ENCODE peak calls at places on chromosomes 3 and 15, in eight cellular contexts. T is right lobe of liver, N is kidney epithelial cell, O is hepatocyte, U is brain microvascular endothelial cell, V is pancreas, Z is GM10248, H is PC-9. Y is an unnamed sample.

GRCh38 chr15:41659855-41660234 is 360 bp upstream of the MGA start:
- DNase-seq in T (no peak), O (no peak), H (no peak), V (no peak), Z (no peak), N (no peak), U (no peak), Y (no peak)

GRCh38 chr3:71153753-71154152 is 429.8 kb downstream of the FOXP1 start:
- DNase-seq in H (no peak), V (no peak), T (no peak), O (peak), N (no peak), U (no peak), Z (no peak), Y (no peak)

GRCh38 chr3:160185711-160186110 is 39.5 kb upstream of the C3orf80 start:
- DNase-seq in O (peak), T (no peak), Z (no peak), N (no peak), U (no peak), V (no peak), H (no peak), Y (no peak)

GRCh38 chr15:70778258-70779076 is 15.1 kb upstream of the UACA start:
- DNase-seq in U (no peak), T (no peak), V (no peak), H (peak), Z (no peak), N (no peak), O (peak), Y (no peak)

GRCh38 chr3:64357481-64357880 is 132.2 kb upstream of the PRICKLE2 start:
- DNase-seq in T (no peak), H (no peak), Z (no peak), U (no peak), N (no peak), O (no peak), V (no peak), Y (no peak)

GRCh38 chr3:157618075-157618760 is 115.0 kb upstream of the VEPH1 start:
- DNase-seq in O (peak), V (peak), U (peak), T (no peak), Z (peak), N (peak), H (peak), Y (peak)

GRCh38 chr15:96560246-96560895 is 229.9 kb downstream of the NR2F2 start:
- DNase-seq in T (no peak), V (no peak), Z (no peak), H (no peak), N (no peak), O (no peak), U (no peak), Y (no peak)

GRCh38 chr15:96274698-96275097 is 55.8 kb upstream of the NR2F2 start:
- DNase-seq in O (no peak), U (no peak), V (no peak), T (no peak), Z (no peak), H (peak), N (no peak), Y (no peak)

GRCh38 chr15:63389902-63390301 is 8.3 kb upstream of the CA12 start:
- DNase-seq in H (peak), T (peak), U (no peak), V (peak), N (no peak), Z (no peak), O (peak), Y (peak)

GRCh38 chr15:28873585-28874139 is 12.1 kb upstream of the APBA2 start:
- DNase-seq in H (no peak), U (no peak), V (peak), O (no peak), Z (no peak), T (no peak), N (no peak), Y (no peak)

GRCh38 chr15:55915876-55916567 is 77.4 kb downstream of the NEDD4 start:
- DNase-seq in H (no peak), O (no peak), Z (no peak), V (no peak), N (no peak), T (no peak), U (no peak), Y (no peak)

GRCh38 chr3:195692781-195693427 is 27.9 kb upstream of the MUC20 start:
- DNase-seq in U (no peak), H (peak), N (no peak), O (no peak), T (no peak), V (no peak), Z (no peak), Y (no peak)

GRCh38 chr15:32659340-32659831 is 17.9 kb downstream of the SCG5 start:
- DNase-seq in H (peak), N (peak), U (peak), T (no peak), Z (no peak), V (no peak), O (no peak), Y (no peak)

GRCh38 chr15:71385026-71385425 is 269.8 kb downstream of the THSD4 start:
- DNase-seq in N (no peak), H (no peak), T (no peak), U (no peak), Z (no peak), O (no peak), V (no peak), Y (no peak)

GRCh38 chr3:182760576-182761164 is 32.6 kb upstream of the ATP11B start:
- DNase-seq in N (no peak), Z (no peak), O (peak), V (no peak), H (no peak), T (no peak), U (no peak), Y (peak)

GRCh38 chr3:129398803-129399144 is 29.7 kb downstream of the EFCAB12 start:
- DNase-seq in T (no peak), V (no peak), N (no peak), H (no peak), U (no peak), Z (no peak), O (peak), Y (peak)

GRCh38 chr3:138740057-138740456 is 94.7 kb downstream of the PIK3CB start:
- DNase-seq in T (no peak), U (no peak), O (no peak), V (no peak), H (no peak), N (no peak), Z (no peak), Y (no peak)

GRCh38 chr15:101206173-101206572 is 45.7 kb downstream of the CHSY1 start:
- DNase-seq in N (peak), O (no peak), H (no peak), V (no peak), Z (no peak), U (peak), T (no peak), Y (no peak)

GRCh38 chr15:55916666-55917409 is 76.6 kb downstream of the NEDD4 start:
- DNase-seq in T (no peak), O (no peak), V (no peak), N (peak), U (peak), H (no peak), Z (no peak), Y (no peak)

GRCh38 chr3:63911395-63911900 is 735 bp downstream of the SCAANT1 start:
- DNase-seq in O (no peak), Z (no peak), N (no peak), V (no peak), T (no peak), H (no peak), U (no peak), Y (no peak)

GRCh38 chr3:36814071-36814717 is 49.8 kb upstream of the DCLK3 start:
- DNase-seq in H (no peak), O (no peak), V (no peak), U (no peak), Z (no peak), N (no peak), T (no peak), Y (no peak)

GRCh38 chr3:134352031-134352671 is 22.1 kb downstream of the AMOTL2 start:
- DNase-seq in O (no peak), N (no peak), V (peak), H (peak), Z (no peak), T (peak), U (no peak), Y (peak)

GRCh38 chr15:64864080-64864479 is 22.4 kb downstream of the PLEKHO2 start:
- DNase-seq in O (no peak), N (no peak), H (no peak), V (no peak), Z (no peak), T (no peak), U (no peak), Y (no peak)

GRCh38 chr15:42146551-42147430 is 9.6 kb downstream of the PLA2G4F start:
- DNase-seq in U (no peak), V (no peak), O (no peak), N (no peak), T (no peak), Z (no peak), H (no peak), Y (no peak)

GRCh38 chr15:25776071-25776740 is 86.9 kb downstream of the ATP10A start:
- DNase-seq in H (no peak), Z (no peak), N (no peak), V (no peak), O (no peak), T (no peak), U (no peak), Y (no peak)

GRCh38 chr3:7964899-7965298 is 536.7 kb upstream of the LMCD1 start:
- DNase-seq in N (no peak), U (no peak), T (no peak), O (no peak), H (no peak), Z (no peak), V (no peak), Y (no peak)

GRCh38 chr3:120793601-120794000 is 51.1 kb downstream of the GTF2E1 start:
- DNase-seq in N (no peak), O (no peak), H (no peak), U (no peak), Z (no peak), T (no peak), V (no peak), Y (no peak)

GRCh38 chr3:151230644-151231043 is 27.6 kb upstream of the GPR171 start:
- DNase-seq in T (no peak), V (no peak), U (no peak), N (no peak), O (no peak), Z (peak), H (no peak), Y (no peak)

GRCh38 chr15:71515375-71516186 is 294.8 kb upstream of the NR2E3 start:
- DNase-seq in Z (no peak), H (no peak), N (no peak), T (peak), U (no peak), O (peak), V (no peak), Y (no peak)

GRCh38 chr3:134370611-134371451 is 3.4 kb downstream of the AMOTL2 start:
- DNase-seq in U (no peak), N (no peak), V (no peak), Z (no peak), O (no peak), T (no peak), H (no peak), Y (no peak)

GRCh38 chr3:126748701-126749546 is 44.9 kb downstream of the CHCHD6 start:
- DNase-seq in O (no peak), H (no peak), V (no peak), N (no peak), Z (no peak), U (no peak), T (no peak), Y (no peak)
- TF ChIP-seq CTCF in O (no peak), H (no peak), V (no peak), N (no peak), Z (no peak), U (no peak), T (no peak), Y (no peak)

GRCh38 chr15:59562787-59563186 is 48.8 kb upstream of the GCNT3 start:
- DNase-seq in O (no peak), N (no peak), H (no peak), V (no peak), Z (no peak), T (no peak), U (no peak), Y (no peak)
- TF ChIP-seq CTCF in O (no peak), N (peak), H (peak), V (no peak), Z (no peak), T (peak), U (no peak), Y (no peak)

GRCh38 chr15:77494073-77494472 is 73.4 kb downstream of the HMG20A start:
- DNase-seq in U (no peak), T (no peak), V (no peak), O (no peak), Z (no peak), H (no peak), N (no peak), Y (no peak)
- TF ChIP-seq CTCF in U (no peak), T (no peak), V (no peak), O (no peak), Z (no peak), H (no peak), N (no peak), Y (no peak)

GRCh38 chr3:73055583-73056364 is 5.7 kb upstream of the EBLN2 start:
- DNase-seq in N (no peak), O (no peak), H (peak), T (no peak), V (no peak), Z (no peak), U (no peak), Y (peak)

GRCh38 chr3:73060302-73060723 is 1.1 kb upstream of the EBLN2 start:
- DNase-seq in H (no peak), Z (no peak), U (no peak), O (no peak), V (no peak), N (no peak), T (no peak), Y (no peak)

GRCh38 chr3:73056365-73057150 is 4.9 kb upstream of the EBLN2 start:
- DNase-seq in Z (peak), O (peak), V (no peak), U (no peak), H (no peak), N (no peak), T (no peak), Y (no peak)

DNA sequence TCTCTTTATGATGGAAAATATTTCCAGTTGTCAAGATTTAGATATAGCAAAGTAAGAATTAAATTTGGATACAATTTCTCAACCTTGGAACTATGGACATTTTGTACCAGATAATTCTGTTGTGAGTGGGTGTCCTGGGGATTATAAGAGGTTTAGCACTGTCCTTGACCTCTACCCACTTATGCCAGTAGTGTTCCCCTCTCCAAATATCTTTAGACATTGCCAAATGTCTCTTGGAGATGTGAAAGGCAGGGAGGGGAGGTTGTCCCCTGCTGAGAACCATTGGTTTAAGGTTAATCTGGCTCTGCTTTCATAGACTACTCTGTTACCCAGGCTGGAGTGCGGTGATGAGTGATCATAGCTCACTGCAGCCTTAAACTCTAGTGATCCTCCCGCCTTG is at the start of gene EBLN2:
- DNase-seq in U (no peak), V (no peak), T (no peak), Z (no peak), H (no peak), N (no peak), O (no peak), Y (no peak)
- TF ChIP-seq CTCF in U (no peak), V (no peak), T (no peak), Z (no peak), H (no peak), N (no peak), O (no peak), Y (no peak)

GRCh38 chr3:105366302-105367062 is at the start of gene ALCAM:
- DNase-seq in H (peak), U (peak), O (peak), Z (peak), N (peak), V (peak), T (peak), Y (peak)

GRCh38 chr3:105368575-105369500 is 2.1 kb downstream of the ALCAM start:
- DNase-seq in T (peak), V (peak), Z (peak), N (no peak), H (peak), O (peak), U (peak), Y (peak)

GRCh38 chr3:105367406-105368213 is 901 bp downstream of the ALCAM start:
- DNase-seq in N (no peak), Z (peak), O (peak), V (peak), U (peak), T (peak), H (peak), Y (peak)

GRCh38 chr3:105367063-105367405 is 325 bp downstream of the ALCAM start:
- DNase-seq in T (peak), Z (peak), N (no peak), H (peak), U (no peak), V (peak), O (peak), Y (peak)

DNA sequence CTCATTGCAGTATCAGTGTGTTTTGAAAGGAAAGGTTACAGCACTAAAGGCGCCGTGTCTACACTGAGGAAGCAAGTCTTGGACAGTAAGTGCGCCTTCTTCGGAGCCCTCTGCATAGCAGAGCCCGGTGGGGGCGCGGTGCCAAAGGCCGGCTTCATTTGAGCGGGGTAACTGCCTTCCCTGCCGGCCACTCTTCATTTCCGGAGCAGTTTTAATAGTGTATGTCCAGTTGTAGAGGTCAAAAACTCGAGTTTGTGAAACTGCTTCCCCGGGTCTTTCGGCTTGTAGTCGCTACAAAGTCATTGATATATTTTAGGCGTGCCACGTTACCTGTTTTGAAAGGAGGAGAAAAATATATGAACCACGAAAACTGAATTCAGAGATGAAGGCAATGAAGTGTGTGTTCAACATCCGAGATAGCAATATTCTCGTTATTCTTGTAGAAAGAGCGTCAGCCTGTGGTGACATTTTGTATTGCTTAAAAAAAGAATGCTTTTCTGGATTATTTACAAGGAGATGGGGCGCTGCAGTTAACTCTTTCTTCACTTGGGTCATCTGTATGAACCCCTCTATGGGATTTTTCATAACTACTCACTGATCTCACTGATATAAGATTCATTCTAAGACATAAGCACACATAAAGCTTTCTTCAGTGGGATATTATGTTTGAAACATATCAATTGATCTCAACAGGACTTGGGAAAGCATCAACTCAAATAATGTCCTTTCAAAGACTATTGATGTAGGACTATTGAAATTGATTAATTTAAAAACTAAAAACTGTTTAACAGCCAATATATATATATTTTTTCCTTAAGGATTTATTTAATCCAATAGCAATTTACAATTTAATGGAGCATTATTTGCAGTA is 3.0 kb downstream of the ALCAM start:
- DNase-seq in U (peak), N (no peak), Z (peak), H (peak), O (peak), V (peak), T (peak), Y (peak)
- TF ChIP-seq CTCF in U (peak), N (peak), Z (peak), H (peak), O (peak), V (peak), T (peak), Y (no peak)